ENCODE peak calls at places on chromosomes 1 and 21, in five cellular contexts. W is kidney tubule cell; K is activated CD4-positive, alpha-beta T cell treated with anti-CD3 and anti-CD28 coated beads, Interleukin-2, amount 50 U/mL, for 4 hours; A is NCI-H748 treated with DMSO at 0.1 percent for 48 hours; X is pancreas. O is an unnamed sample.

GRCh38 chr1:112026018-112026417 is 36.5 kb upstream of the KCND3 start:
- DNase-seq in X (no peak), K (no peak), A (no peak), W (peak; percentile 6), O (no peak)

GRCh38 chr21:21807598-21807903 is 809.3 kb downstream of the NCAM2 start:
- DNase-seq in X (no peak), W (no peak), K (no peak), A (peak; percentile 56), O (peak; percentile 37)

GRCh38 chr1:37243368-37244082 is 209.2 kb upstream of the GRIK3 start:
- DNase-seq in K (no peak), X (no peak), W (no peak), A (no peak), O (no peak)

GRCh38 chr21:36070999-36071398 is 1.2 kb downstream of the CBR1 start:
- DNase-seq in A (no peak), W (no peak), K (no peak), X (no peak), O (no peak)

GRCh38 chr1:167791281-167792209 is 69.8 kb downstream of the MPZL1 start:
- DNase-seq in W (peak; percentile 70), X (no peak), K (no peak), A (no peak), O (no peak)

GRCh38 chr1:152901631-152902030 is 6.7 kb upstream of the IVL start:
- DNase-seq in W (no peak), K (no peak), X (no peak), A (no peak), O (no peak)

GRCh38 chr1:54619749-54620148 is 3.6 kb downstream of the FAM151A start:
- DNase-seq in A (no peak), X (peak; percentile 36), W (no peak), K (no peak), O (no peak)

GRCh38 chr1:60470231-60470630 is 396.7 kb upstream of the C1orf87 start:
- DNase-seq in W (no peak), K (no peak), A (no peak), X (no peak), O (no peak)